ENCODE peak calls at places on chromosomes 13 and 19, in nine cellular contexts. One of them, this sample, is unnamed.
A peak's percentile ranks its signal among the peaks of the same experiment; 100 is the strongest.

GRCh38 chr19:5694952-5695648 is 5.0 kb downstream of the RPL36 start:
- DNase-seq in choroid plexus epithelial cell: no peak
- DNase-seq in CD8-positive, alpha-beta memory T cell: no peak
- DNase-seq in hepatic stellate cell: no peak
- DNase-seq in SW 1271: no peak
- DNase-seq in activated effector memory CD4-positive, alpha-beta T cell treated with Interleukin-2 at 50 U/mL for 16 hours: no peak
- DNase-seq in ELR: no peak
- DNase-seq in ascending aorta: no peak
- DNase-seq in NCI-H2029: no peak
- DNase-seq in this sample: no peak

GRCh38 chr13:30623392-30623791 is 5.7 kb downstream of the USPL1 start:
- DNase-seq in ascending aorta: no peak
- DNase-seq in choroid plexus epithelial cell: peak; percentile 51
- DNase-seq in hepatic stellate cell: no peak
- DNase-seq in CD8-positive, alpha-beta memory T cell: no peak
- DNase-seq in SW 1271: no peak
- DNase-seq in activated effector memory CD4-positive, alpha-beta T cell treated with Interleukin-2 at 50 U/mL for 16 hours: no peak
- DNase-seq in NCI-H2029: no peak
- DNase-seq in ELR: no peak
- DNase-seq in this sample: no peak

GRCh38 chr19:53626941-53627340 is 4.9 kb upstream of the DPRX start:
- DNase-seq in hepatic stellate cell: no peak
- DNase-seq in CD8-positive, alpha-beta memory T cell: no peak
- DNase-seq in choroid plexus epithelial cell: no peak
- DNase-seq in NCI-H2029: no peak
- DNase-seq in activated effector memory CD4-positive, alpha-beta T cell treated with Interleukin-2 at 50 U/mL for 16 hours: no peak
- DNase-seq in SW 1271: no peak
- DNase-seq in ascending aorta: no peak
- DNase-seq in ELR: no peak
- DNase-seq in this sample: no peak

GRCh38 chr13:66693656-66694055 is 536.5 kb downstream of the PCDH9 start:
- DNase-seq in NCI-H2029: no peak
- DNase-seq in CD8-positive, alpha-beta memory T cell: no peak
- DNase-seq in hepatic stellate cell: no peak
- DNase-seq in activated effector memory CD4-positive, alpha-beta T cell treated with Interleukin-2 at 50 U/mL for 16 hours: no peak
- DNase-seq in choroid plexus epithelial cell: peak; percentile 70
- DNase-seq in ELR: no peak
- DNase-seq in ascending aorta: no peak
- DNase-seq in SW 1271: no peak
- DNase-seq in this sample: peak; percentile 17

GRCh38 chr13:44899967-44900366 is 89.3 kb downstream of the NUFIP1 start:
- DNase-seq in activated effector memory CD4-positive, alpha-beta T cell treated with Interleukin-2 at 50 U/mL for 16 hours: no peak
- DNase-seq in CD8-positive, alpha-beta memory T cell: no peak
- DNase-seq in choroid plexus epithelial cell: no peak
- DNase-seq in NCI-H2029: peak; percentile 59
- DNase-seq in SW 1271: no peak
- DNase-seq in ELR: no peak
- DNase-seq in ascending aorta: no peak
- DNase-seq in hepatic stellate cell: no peak
- DNase-seq in this sample: peak; percentile 63

GRCh38 chr13:29925457-29925856 is 75.0 kb upstream of the UBL3 start:
- DNase-seq in NCI-H2029: peak; percentile 72
- DNase-seq in CD8-positive, alpha-beta memory T cell: no peak
- DNase-seq in hepatic stellate cell: peak; percentile 65
- DNase-seq in ascending aorta: peak; percentile 96
- DNase-seq in SW 1271: no peak
- DNase-seq in choroid plexus epithelial cell: peak; percentile 86
- DNase-seq in activated effector memory CD4-positive, alpha-beta T cell treated with Interleukin-2 at 50 U/mL for 16 hours: no peak
- DNase-seq in ELR: peak; percentile 55
- DNase-seq in this sample: peak; percentile 52

GRCh38 chr13:23921451-23921888 is 24.2 kb upstream of the C1QTNF9B start:
- DNase-seq in NCI-H2029: no peak
- DNase-seq in hepatic stellate cell: no peak
- DNase-seq in choroid plexus epithelial cell: peak; percentile 76
- DNase-seq in CD8-positive, alpha-beta memory T cell: no peak
- DNase-seq in SW 1271: no peak
- DNase-seq in activated effector memory CD4-positive, alpha-beta T cell treated with Interleukin-2 at 50 U/mL for 16 hours: no peak
- DNase-seq in ELR: peak; percentile 69
- DNase-seq in ascending aorta: no peak
- DNase-seq in this sample: peak; percentile 12

GRCh38 chr19:49712397-49712859 is 21.5 kb downstream of the CPT1C start:
- DNase-seq in hepatic stellate cell: peak; percentile 43
- DNase-seq in choroid plexus epithelial cell: peak; percentile 19
- DNase-seq in CD8-positive, alpha-beta memory T cell: no peak
- DNase-seq in SW 1271: no peak
- DNase-seq in NCI-H2029: peak; percentile 2
- DNase-seq in activated effector memory CD4-positive, alpha-beta T cell treated with Interleukin-2 at 50 U/mL for 16 hours: no peak
- DNase-seq in ascending aorta: no peak
- DNase-seq in ELR: peak; percentile 94
- DNase-seq in this sample: no peak

GRCh38 chr19:426725-427445 is 17.9 kb upstream of the C2CD4C start:
- DNase-seq in SW 1271: no peak
- DNase-seq in NCI-H2029: no peak
- DNase-seq in choroid plexus epithelial cell: no peak
- DNase-seq in ELR: no peak
- DNase-seq in activated effector memory CD4-positive, alpha-beta T cell treated with Interleukin-2 at 50 U/mL for 16 hours: no peak
- DNase-seq in CD8-positive, alpha-beta memory T cell: no peak
- DNase-seq in hepatic stellate cell: no peak
- DNase-seq in ascending aorta: no peak
- DNase-seq in this sample: no peak

GRCh38 chr19:39316627-39317321 is 3.9 kb downstream of the LRFN1 start:
- DNase-seq in CD8-positive, alpha-beta memory T cell: no peak
- DNase-seq in choroid plexus epithelial cell: no peak
- DNase-seq in hepatic stellate cell: no peak
- DNase-seq in ELR: no peak
- DNase-seq in SW 1271: no peak
- DNase-seq in ascending aorta: no peak
- DNase-seq in activated effector memory CD4-positive, alpha-beta T cell treated with Interleukin-2 at 50 U/mL for 16 hours: no peak
- DNase-seq in NCI-H2029: no peak
- DNase-seq in this sample: no peak

GRCh38 chr19:43936219-43936618 is 1.1 kb upstream of the ZNF45 start:
- DNase-seq in ascending aorta: no peak
- DNase-seq in activated effector memory CD4-positive, alpha-beta T cell treated with Interleukin-2 at 50 U/mL for 16 hours: no peak
- DNase-seq in SW 1271: no peak
- DNase-seq in ELR: no peak
- DNase-seq in CD8-positive, alpha-beta memory T cell: no peak
- DNase-seq in NCI-H2029: no peak
- DNase-seq in choroid plexus epithelial cell: no peak
- DNase-seq in hepatic stellate cell: no peak
- DNase-seq in this sample: no peak

GRCh38 chr13:102277286-102277685 is 124.6 kb downstream of the FGF14 start:
- DNase-seq in ascending aorta: no peak
- DNase-seq in CD8-positive, alpha-beta memory T cell: no peak
- DNase-seq in SW 1271: no peak
- DNase-seq in activated effector memory CD4-positive, alpha-beta T cell treated with Interleukin-2 at 50 U/mL for 16 hours: no peak
- DNase-seq in ELR: no peak
- DNase-seq in NCI-H2029: no peak
- DNase-seq in hepatic stellate cell: no peak
- DNase-seq in choroid plexus epithelial cell: no peak
- DNase-seq in this sample: no peak

GRCh38 chr13:109157275-109157674 is 527.9 kb downstream of the MYO16 start:
- DNase-seq in hepatic stellate cell: no peak
- DNase-seq in activated effector memory CD4-positive, alpha-beta T cell treated with Interleukin-2 at 50 U/mL for 16 hours: no peak
- DNase-seq in ELR: no peak
- DNase-seq in ascending aorta: no peak
- DNase-seq in choroid plexus epithelial cell: no peak
- DNase-seq in SW 1271: no peak
- DNase-seq in NCI-H2029: no peak
- DNase-seq in CD8-positive, alpha-beta memory T cell: no peak
- DNase-seq in this sample: no peak

GRCh38 chr13:34013061-34013460 is 195.1 kb downstream of the RFC3 start:
- DNase-seq in hepatic stellate cell: no peak
- DNase-seq in CD8-positive, alpha-beta memory T cell: no peak
- DNase-seq in choroid plexus epithelial cell: no peak
- DNase-seq in ascending aorta: no peak
- DNase-seq in NCI-H2029: no peak
- DNase-seq in SW 1271: no peak
- DNase-seq in ELR: no peak
- DNase-seq in activated effector memory CD4-positive, alpha-beta T cell treated with Interleukin-2 at 50 U/mL for 16 hours: no peak
- DNase-seq in this sample: no peak

GRCh38 chr19:7642295-7643046 is 5.6 kb downstream of the STXBP2 start:
- DNase-seq in choroid plexus epithelial cell: no peak
- DNase-seq in activated effector memory CD4-positive, alpha-beta T cell treated with Interleukin-2 at 50 U/mL for 16 hours: no peak
- DNase-seq in hepatic stellate cell: no peak
- DNase-seq in ELR: no peak
- DNase-seq in NCI-H2029: no peak
- DNase-seq in CD8-positive, alpha-beta memory T cell: peak; percentile 43
- DNase-seq in ascending aorta: no peak
- DNase-seq in SW 1271: no peak
- DNase-seq in this sample: no peak